ENCODE peak calls at places on chromosomes 13 and 19, in ten cellular contexts. W is endothelial cell; G is iris pigment epithelial cell; I is NCI-H2081; K is occipital lobe; V is naive thymus-derived CD4-positive, alpha-beta T cell; U is GM23338; N is activated CD4-positive, alpha-beta T cell treated with anti-CD3 and anti-CD28 coated beads for 1 hour; Q is endothelial cell of umbilical vein; E is NCI-H1092. C is an unnamed sample.
A peak's percentile ranks its signal among the peaks of the same experiment; 100 is the strongest.

GRCh38 chr19:40315812-40316475 is 30.8 kb upstream of the AKT2 start:
- DNase-seq in W (no peak), G (no peak), I (no peak), K (no peak), V (no peak), U (no peak), N (no peak), Q (no peak), E (no peak), C (no peak)

GRCh38 chr19:43310221-43310620 is 40.9 kb upstream of the PSG9 start:
- DNase-seq in W (no peak), G (no peak), I (no peak), K (no peak), V (no peak), U (no peak), N (no peak), Q (no peak), E (no peak), C (no peak)

GRCh38 chr13:25687622-25688225 is 315.9 kb downstream of the ATP8A2 start:
- DNase-seq in W (no peak), G (peak; percentile 2), I (peak; percentile 68), K (no peak), V (no peak), U (no peak), N (no peak), Q (peak; percentile 61), E (peak; percentile 85), C (no peak)

GRCh38 chr19:33683881-33684549 is 62.3 kb downstream of the CHST8 start:
- DNase-seq in W (peak; percentile 83), G (peak; percentile 55), I (no peak), K (no peak), V (no peak), U (peak; percentile 91), N (no peak), Q (peak; percentile 25), E (no peak), C (no peak)

GRCh38 chr13:29522044-29522685 is 73.3 kb downstream of the SLC7A1 start:
- DNase-seq in W (no peak), G (peak; percentile 93), I (no peak), K (no peak), V (no peak), U (no peak), N (no peak), Q (no peak), E (no peak), C (no peak)

GRCh38 chr19:20558011-20558410 is 7.6 kb downstream of the ZNF737 start:
- DNase-seq in W (peak; percentile 46), G (no peak), I (no peak), K (no peak), V (no peak), U (peak; percentile 66), N (no peak), Q (no peak), E (no peak), C (no peak)

GRCh38 chr13:73288596-73288995 is 229.8 kb downstream of the KLF5 start:
- DNase-seq in W (no peak), G (no peak), I (no peak), K (no peak), V (no peak), U (no peak), N (no peak), Q (no peak), E (no peak), C (no peak)

GRCh38 chr13:40589285-40590109 is 76.9 kb downstream of the FOXO1 start:
- DNase-seq in W (peak; percentile 51), G (peak; percentile 87), I (no peak), K (no peak), V (no peak), U (no peak), N (no peak), Q (peak; percentile 94), E (no peak), C (no peak)

GRCh38 chr13:106173346-106173745 is 362.1 kb downstream of the EFNB2 start:
- DNase-seq in W (no peak), G (no peak), I (no peak), K (no peak), V (no peak), U (no peak), N (no peak), Q (no peak), E (no peak), C (no peak)

GRCh38 chr13:51397262-51397933 is 55.4 kb downstream of the INTS6 start:
- DNase-seq in W (no peak), G (peak; percentile 95), I (no peak), K (peak; percentile 1), V (no peak), U (peak; percentile 52), N (no peak), Q (no peak), E (no peak), C (no peak)

GRCh38 chr19:2380567-2380966 is 20.5 kb downstream of the TMPRSS9 start:
- DNase-seq in W (no peak), G (no peak), I (no peak), K (no peak), V (no peak), U (no peak), N (no peak), Q (no peak), E (no peak), C (no peak)

GRCh38 chr13:41054919-41055619 is 6.2 kb upstream of the WBP4 start:
- DNase-seq in W (no peak), G (no peak), I (no peak), K (no peak), V (no peak), U (peak; percentile 57), N (no peak), Q (no peak), E (no peak), C (no peak)

GRCh38 chr13:37085656-37086055 is 19.8 kb downstream of the CSNK1A1L start:
- DNase-seq in W (no peak), G (no peak), I (no peak), K (no peak), V (no peak), U (no peak), N (no peak), Q (no peak), E (no peak), C (no peak)

GRCh38 chr13:75482820-75483079 is 781 bp upstream of the TBC1D4 start:
- DNase-seq in W (no peak), G (no peak), I (no peak), K (no peak), V (no peak), U (no peak), N (no peak), Q (no peak), E (no peak), C (no peak)

GRCh38 chr19:33248104-33248503 is 22.5 kb upstream of the SLC7A10 start:
- DNase-seq in W (no peak), G (no peak), I (no peak), K (no peak), V (no peak), U (no peak), N (no peak), Q (no peak), E (no peak), C (no peak)

GRCh38 chr19:36149673-36150406 is 2.4 kb downstream of the COX7A1 start:
- DNase-seq in W (no peak), G (no peak), I (no peak), K (no peak), V (no peak), U (no peak), N (no peak), Q (no peak), E (no peak), C (no peak)

GRCh38 chr13:33123066-33123940 is 107.1 kb downstream of the KL start:
- DNase-seq in W (no peak), G (peak; percentile 41), I (peak; percentile 6), K (no peak), V (no peak), U (peak; percentile 39), N (no peak), Q (peak; percentile 65), E (no peak), C (no peak)

GRCh38 chr19:739998-740715 is 10.8 kb upstream of the MISP start:
- DNase-seq in W (no peak), G (no peak), I (no peak), K (no peak), V (no peak), U (no peak), N (no peak), Q (no peak), E (no peak), C (no peak)

GRCh38 chr19:55703790-55704215 is 28.8 kb downstream of the EPN1 start:
- DNase-seq in W (peak; percentile 60), G (peak; percentile 20), I (no peak), K (no peak), V (peak; percentile 29), U (peak; percentile 86), N (no peak), Q (peak; percentile 15), E (no peak), C (no peak)

GRCh38 chr19:38944981-38945506 is 14.3 kb downstream of the MRPS12 start:
- DNase-seq in W (no peak), G (no peak), I (no peak), K (no peak), V (no peak), U (peak; percentile 35), N (no peak), Q (no peak), E (peak; percentile 5), C (no peak)

GRCh38 chr13:27587083-27587482 is 33.2 kb downstream of the LNX2 start:
- DNase-seq in W (no peak), G (no peak), I (no peak), K (no peak), V (no peak), U (no peak), N (no peak), Q (no peak), E (no peak), C (no peak)

GRCh38 chr19:19528721-19529490 is at the start of gene YJEFN3:
- DNase-seq in W (no peak), G (peak; percentile 70), I (no peak), K (peak; percentile 68), V (no peak), U (peak; percentile 86), N (no peak), Q (no peak), E (no peak), C (no peak)

GRCh38 chr13:72458701-72459100 is 268.7 kb downstream of the MZT1 start:
- DNase-seq in W (no peak), G (peak; percentile 67), I (no peak), K (no peak), V (no peak), U (peak; percentile 25), N (no peak), Q (no peak), E (no peak), C (no peak)

GRCh38 chr13:93882086-93882651 is 597.3 kb downstream of the DCT start:
- DNase-seq in W (no peak), G (peak; percentile 23), I (no peak), K (no peak), V (no peak), U (no peak), N (no peak), Q (no peak), E (no peak), C (no peak)

GRCh38 chr19:56661248-56661647 is 10.3 kb downstream of the ZNF835 start:
- DNase-seq in W (no peak), G (no peak), I (no peak), K (no peak), V (no peak), U (no peak), N (no peak), Q (no peak), E (no peak), C (no peak)